ENCODE peak calls at places on chromosomes 13 and 19, in seven cellular contexts. F is HCT116, Z is PC-3, P is neural progenitor cell, S is hepatocyte, B is MM.1S, Q is GM23248. N is an unnamed sample.

GRCh38 chr13:21231426-21231945 is 55.0 kb downstream of the MRPL57 start:
- DNase-seq in F (no peak), Z (no peak), P (no peak), S (no peak), B (no peak), Q (no peak), N (no peak)

GRCh38 chr19:21585491-21585890 is 80.1 kb downstream of the ZNF429 start:
- DNase-seq in F (no peak), Z (no peak), P (no peak), S (no peak), B (no peak), Q (no peak), N (no peak)

GRCh38 chr13:78298657-78299056 is 304.7 kb downstream of the POU4F1 start:
- DNase-seq in F (no peak), Z (peak), P (no peak), S (no peak), B (no peak), Q (peak), N (no peak)

GRCh38 chr13:28564030-28564429 is 69.1 kb upstream of the FLT1 start:
- DNase-seq in F (no peak), Z (peak), P (no peak), S (no peak), B (no peak), Q (no peak), N (no peak)

GRCh38 chr13:77776704-77777103 is 79.2 kb downstream of the SLAIN1 start:
- DNase-seq in F (no peak), Z (no peak), P (no peak), S (no peak), B (no peak), Q (no peak), N (no peak)

GRCh38 chr13:27599845-27600553 is 20.3 kb downstream of the LNX2 start:
- DNase-seq in F (peak), Z (peak), P (no peak), S (peak), B (no peak), Q (peak), N (peak)

GRCh38 chr19:15466851-15467733 is 2.7 kb upstream of the RASAL3 start:
- DNase-seq in F (no peak), Z (peak), P (no peak), S (no peak), B (peak), Q (peak), N (no peak)

GRCh38 chr19:5683177-5683886 is 2.5 kb downstream of the HSD11B1L start:
- DNase-seq in F (no peak), Z (no peak), P (no peak), S (no peak), B (peak), Q (no peak), N (no peak)

GRCh38 chr13:114110091-114110829 is 22.2 kb downstream of the RASA3 start:
- DNase-seq in F (no peak), Z (no peak), P (peak), S (no peak), B (peak), Q (peak), N (peak)

GRCh38 chr13:59721889-59722579 is 441.7 kb downstream of the DIAPH3 start:
- DNase-seq in F (no peak), Z (no peak), P (no peak), S (no peak), B (no peak), Q (no peak), N (no peak)

GRCh38 chr19:16369664-16370576 is 45.3 kb downstream of the KLF2 start:
- DNase-seq in F (no peak), Z (no peak), P (no peak), S (no peak), B (no peak), Q (no peak), N (no peak)

GRCh38 chr13:79686441-79686840 is 205.5 kb downstream of the NDFIP2 start:
- DNase-seq in F (no peak), Z (no peak), P (no peak), S (no peak), B (no peak), Q (peak), N (no peak)

GRCh38 chr13:33292712-33293111 is 7.2 kb upstream of the STARD13 start:
- DNase-seq in F (no peak), Z (no peak), P (no peak), S (no peak), B (peak), Q (no peak), N (no peak)

GRCh38 chr19:8030906-8031305 is 21.7 kb upstream of the CCL25 start:
- DNase-seq in F (no peak), Z (no peak), P (no peak), S (no peak), B (no peak), Q (peak), N (no peak)

GRCh38 chr13:36192166-36192565 is 22.2 kb downstream of the SOHLH2 start:
- DNase-seq in F (no peak), Z (no peak), P (no peak), S (no peak), B (peak), Q (peak), N (peak)

GRCh38 chr13:99978781-99979452 is 2.7 kb upstream of the ZIC2 start:
- DNase-seq in F (no peak), Z (no peak), P (peak), S (peak), B (no peak), Q (no peak), N (peak)

GRCh38 chr19:52492201-52492960 is 35.1 kb upstream of the ZNF808 start:
- DNase-seq in F (no peak), Z (no peak), P (peak), S (peak), B (no peak), Q (peak), N (peak)

DNA sequence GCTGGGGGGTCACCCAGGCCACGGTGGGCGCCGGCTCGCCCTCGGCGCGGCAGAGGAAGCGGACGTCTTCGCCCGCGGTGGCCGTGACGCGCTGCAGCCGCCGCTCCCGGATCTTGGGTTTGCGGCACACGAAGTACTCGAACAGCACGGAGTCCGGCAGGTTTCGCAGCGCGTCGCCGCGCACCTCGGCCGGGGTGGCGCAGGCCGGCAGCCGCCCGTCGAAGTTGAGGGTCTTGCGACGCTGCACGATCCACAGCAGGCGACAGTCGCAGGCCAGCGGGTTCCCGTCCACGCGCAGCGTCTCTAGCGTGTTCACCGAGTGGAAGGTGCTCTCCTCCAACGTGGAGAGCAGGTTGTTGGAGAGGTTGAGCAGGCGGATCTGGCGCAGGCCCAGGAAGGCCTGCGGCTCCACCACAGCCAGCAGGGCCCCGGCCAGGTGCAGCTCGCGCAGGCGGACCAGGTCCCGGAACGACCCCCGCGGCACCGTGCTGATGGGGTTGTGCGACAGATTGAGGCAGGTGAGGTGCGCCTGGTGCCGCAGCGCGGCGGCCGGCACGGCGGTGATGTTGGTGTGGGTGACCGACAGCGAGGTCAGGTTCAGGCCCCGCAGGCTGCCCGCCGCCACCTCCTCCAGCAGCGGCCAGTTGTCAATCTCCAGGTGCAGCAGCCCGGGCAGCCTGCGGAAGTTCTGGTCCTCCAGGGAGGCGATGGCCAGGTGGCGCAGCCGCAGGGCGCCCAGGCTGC is 8.6 kb upstream of the PEAK3 start:
- DNase-seq in F (no peak), Z (no peak), P (peak), S (no peak), B (no peak), Q (peak), N (peak)
- TF ChIP-seq EZH2 in F (no peak), Z (peak), P (peak), S (peak), B (no peak), Q (peak), N (peak)

DNA sequence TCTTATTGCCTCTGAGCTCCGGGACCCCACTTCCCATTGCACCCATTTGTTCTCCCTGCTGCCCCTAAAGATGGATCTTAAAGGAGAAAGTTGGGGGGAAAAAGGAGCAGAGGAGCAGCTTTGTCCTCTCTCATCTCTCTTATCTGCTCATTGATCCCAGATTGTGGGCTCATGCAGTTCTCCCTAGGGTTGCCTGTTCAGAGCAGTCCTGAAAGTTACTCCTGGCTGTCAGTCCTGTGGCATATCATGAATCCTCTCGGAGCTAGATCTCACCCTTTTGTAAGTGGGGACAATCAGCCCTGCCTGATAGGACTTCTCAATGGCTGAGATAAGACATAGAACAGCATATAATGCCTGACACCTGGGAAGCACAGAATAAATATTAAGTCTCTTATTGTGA is 440.3 kb downstream of the IRS2 start:
- DNase-seq in F (no peak), Z (no peak), P (no peak), S (no peak), B (no peak), Q (no peak), N (no peak)
- H2AFZ ChIP-seq in F (peak), Z (no peak), P (no peak), S (no peak), B (no peak), Q (no peak), N (no peak)

DNA sequence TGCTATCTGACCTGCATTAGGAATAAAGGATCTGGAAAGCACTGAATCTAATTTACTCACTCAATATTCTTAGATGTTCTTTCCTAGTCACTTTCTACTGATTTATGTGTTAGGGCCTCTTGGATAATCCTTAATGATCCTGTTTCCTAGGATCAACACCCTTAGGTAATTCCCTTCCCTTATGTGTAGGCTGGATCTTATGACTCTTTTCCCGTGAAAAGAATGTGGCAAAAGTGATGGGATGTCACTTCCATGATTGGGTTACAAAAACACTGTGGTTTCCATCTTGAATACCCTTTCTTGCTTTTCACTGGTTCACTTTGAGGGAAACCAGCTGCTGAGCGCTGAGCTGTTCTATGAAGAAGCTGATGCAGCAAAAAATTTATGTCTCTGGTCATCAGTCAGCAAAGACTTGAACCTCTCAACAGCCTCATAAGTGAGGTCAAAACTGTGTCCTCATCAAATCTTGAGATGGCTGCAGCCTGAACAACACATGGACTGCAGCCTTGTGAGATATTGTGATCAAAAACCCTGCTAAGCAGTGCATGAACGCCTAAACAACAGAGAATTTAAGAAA is 609.4 kb downstream of the OLFM4 start:
- DNase-seq in F (no peak), Z (no peak), P (no peak), S (no peak), B (no peak), Q (no peak), N (no peak)
- TF ChIP-seq EZH2phosphoT487 in F (no peak), Z (no peak), P (no peak), S (no peak), B (no peak), Q (no peak), N (no peak)

GRCh38 chr13:96772426-96772825 is 221.8 kb downstream of the OXGR1 start:
- DNase-seq in F (no peak), Z (peak), P (no peak), S (no peak), B (no peak), Q (no peak), N (no peak)
- TF ChIP-seq EZH2 in F (no peak), Z (no peak), P (no peak), S (no peak), B (no peak), Q (no peak), N (no peak)

GRCh38 chr13:30796833-30797601 is 61.7 kb downstream of the ALOX5AP start:
- DNase-seq in F (no peak), Z (peak), P (no peak), S (no peak), B (no peak), Q (no peak), N (no peak)
- H2AFZ ChIP-seq in F (no peak), Z (peak), P (no peak), S (no peak), B (no peak), Q (peak), N (peak)

GRCh38 chr13:110047511-110047910 is 259.4 kb downstream of the COL4A1 start:
- DNase-seq in F (no peak), Z (peak), P (no peak), S (peak), B (no peak), Q (no peak), N (no peak)
- TF ChIP-seq EZH2phosphoT487 in F (no peak), Z (no peak), P (no peak), S (no peak), B (no peak), Q (no peak), N (no peak)

GRCh38 chr19:29529646-29530548 is 4.1 kb downstream of the VSTM2B start:
- DNase-seq in F (no peak), Z (no peak), P (peak), S (peak), B (no peak), Q (peak), N (peak)

GRCh38 chr19:29528946-29529645 is 3.3 kb downstream of the VSTM2B start:
- DNase-seq in F (no peak), Z (no peak), P (peak), S (peak), B (no peak), Q (peak), N (peak)

GRCh38 chr19:29527500-29528328 is 1.9 kb downstream of the VSTM2B start:
- DNase-seq in F (no peak), Z (no peak), P (no peak), S (no peak), B (no peak), Q (no peak), N (peak)

GRCh38 chr19:29526730-29527499 is 1.1 kb downstream of the VSTM2B start:
- DNase-seq in F (no peak), Z (no peak), P (peak), S (no peak), B (no peak), Q (peak), N (peak)

GRCh38 chr19:29528350-29528945 is 2.7 kb downstream of the VSTM2B start:
- DNase-seq in F (peak), Z (peak), P (peak), S (peak), B (peak), Q (peak), N (peak)
- TF ChIP-seq EZH2 in F (no peak), Z (no peak), P (peak), S (peak), B (no peak), Q (no peak), N (peak)

N was measured in GM23338.